ENCODE peak calls at places on chromosomes 16 and 17, in four cellular contexts. One of them, this sample, is unnamed.

GRCh38 chr16:71540-72341 is 690 bp downstream of the RHBDF1 start:
- DNase-seq in CD4-positive, alpha-beta T cell: no peak
- DNase-seq in activated naive CD4-positive, alpha-beta T cell: no peak
- DNase-seq in glutamatergic neuron: peak; percentile 64
- DNase-seq in this sample: peak; percentile 76

GRCh38 chr17:57597531-57598453 is 147.3 kb downstream of the CCDC182 start:
- DNase-seq in CD4-positive, alpha-beta T cell: peak; percentile 10
- DNase-seq in activated naive CD4-positive, alpha-beta T cell: no peak
- DNase-seq in glutamatergic neuron: peak; percentile 80
- DNase-seq in this sample: peak; percentile 82

GRCh38 chr17:44069974-44070454 is 521 bp upstream of the G6PC3 start:
- DNase-seq in glutamatergic neuron: no peak
- DNase-seq in CD4-positive, alpha-beta T cell: no peak
- DNase-seq in activated naive CD4-positive, alpha-beta T cell: no peak
- DNase-seq in this sample: no peak

GRCh38 chr17:82963104-82963950 is 116.1 kb upstream of the METRNL start:
- DNase-seq in CD4-positive, alpha-beta T cell: peak; percentile 42
- DNase-seq in activated naive CD4-positive, alpha-beta T cell: no peak
- DNase-seq in glutamatergic neuron: peak; percentile 74
- DNase-seq in this sample: peak; percentile 79

GRCh38 chr17:6437466-6437865 is 2.5 kb upstream of the AIPL1 start:
- DNase-seq in CD4-positive, alpha-beta T cell: no peak
- DNase-seq in activated naive CD4-positive, alpha-beta T cell: no peak
- DNase-seq in glutamatergic neuron: no peak
- DNase-seq in this sample: no peak

GRCh38 chr16:253833-254232 is 19.2 kb downstream of the FAM234A start:
- DNase-seq in activated naive CD4-positive, alpha-beta T cell: no peak
- DNase-seq in glutamatergic neuron: no peak
- DNase-seq in CD4-positive, alpha-beta T cell: no peak
- DNase-seq in this sample: no peak

GRCh38 chr17:263773-264172 is 82.3 kb upstream of the DOC2B start:
- DNase-seq in activated naive CD4-positive, alpha-beta T cell: no peak
- DNase-seq in CD4-positive, alpha-beta T cell: no peak
- DNase-seq in glutamatergic neuron: no peak
- DNase-seq in this sample: no peak

GRCh38 chr16:13435415-13435814 is 484.5 kb upstream of the ERCC4 start:
- DNase-seq in CD4-positive, alpha-beta T cell: no peak
- DNase-seq in activated naive CD4-positive, alpha-beta T cell: no peak
- DNase-seq in glutamatergic neuron: no peak
- DNase-seq in this sample: no peak

GRCh38 chr17:17506893-17507464 is 10.8 kb upstream of the RASD1 start:
- DNase-seq in CD4-positive, alpha-beta T cell: no peak
- DNase-seq in activated naive CD4-positive, alpha-beta T cell: no peak
- DNase-seq in glutamatergic neuron: peak; percentile 14
- DNase-seq in this sample: peak; percentile 48

GRCh38 chr17:283911-284675 is 68.5 kb downstream of the RPH3AL start:
- DNase-seq in CD4-positive, alpha-beta T cell: no peak
- DNase-seq in glutamatergic neuron: no peak
- DNase-seq in activated naive CD4-positive, alpha-beta T cell: no peak
- DNase-seq in this sample: no peak

GRCh38 chr17:48472485-48473281 is 42.7 kb upstream of the SKAP1 start:
- DNase-seq in activated naive CD4-positive, alpha-beta T cell: no peak
- DNase-seq in CD4-positive, alpha-beta T cell: no peak
- DNase-seq in glutamatergic neuron: no peak
- DNase-seq in this sample: no peak

GRCh38 chr17:63622571-63623390 is 564 bp downstream of the MAP3K3 start:
- DNase-seq in glutamatergic neuron: peak; percentile 80
- DNase-seq in activated naive CD4-positive, alpha-beta T cell: peak; percentile 37
- DNase-seq in CD4-positive, alpha-beta T cell: peak; percentile 55
- DNase-seq in this sample: peak; percentile 94

GRCh38 chr17:72466199-72466598 is 345.4 kb downstream of the SOX9 start:
- DNase-seq in glutamatergic neuron: no peak
- DNase-seq in CD4-positive, alpha-beta T cell: no peak
- DNase-seq in activated naive CD4-positive, alpha-beta T cell: no peak
- DNase-seq in this sample: no peak

GRCh38 chr17:45345554-45346254 is 28.9 kb upstream of the MAP3K14 start:
- DNase-seq in CD4-positive, alpha-beta T cell: no peak
- DNase-seq in activated naive CD4-positive, alpha-beta T cell: no peak
- DNase-seq in glutamatergic neuron: no peak
- DNase-seq in this sample: no peak

GRCh38 chr17:38672788-38673713 is 1.7 kb downstream of the EPOP start:
- DNase-seq in activated naive CD4-positive, alpha-beta T cell: no peak
- DNase-seq in glutamatergic neuron: no peak
- DNase-seq in CD4-positive, alpha-beta T cell: no peak
- DNase-seq in this sample: no peak

GRCh38 chr17:42286411-42287295 is 1.6 kb upstream of the STAT5A start:
- DNase-seq in activated naive CD4-positive, alpha-beta T cell: no peak
- DNase-seq in glutamatergic neuron: no peak
- DNase-seq in CD4-positive, alpha-beta T cell: no peak
- DNase-seq in this sample: peak; percentile 16

GRCh38 chr17:64051153-64051552 is 30.7 kb upstream of the ICAM2 start:
- DNase-seq in activated naive CD4-positive, alpha-beta T cell: no peak
- DNase-seq in glutamatergic neuron: no peak
- DNase-seq in CD4-positive, alpha-beta T cell: no peak
- DNase-seq in this sample: no peak

GRCh38 chr17:19769946-19770652 is 22.0 kb upstream of the ALDH3A1 start:
- DNase-seq in glutamatergic neuron: no peak
- DNase-seq in activated naive CD4-positive, alpha-beta T cell: no peak
- DNase-seq in CD4-positive, alpha-beta T cell: no peak
- DNase-seq in this sample: no peak

GRCh38 chr17:6695565-6695964 is 17.6 kb downstream of the SLC13A5 start:
- DNase-seq in activated naive CD4-positive, alpha-beta T cell: no peak
- DNase-seq in CD4-positive, alpha-beta T cell: no peak
- DNase-seq in glutamatergic neuron: no peak
- DNase-seq in this sample: no peak

GRCh38 chr16:9885876-9886275 is 296.4 kb downstream of the GRIN2A start:
- DNase-seq in activated naive CD4-positive, alpha-beta T cell: no peak
- DNase-seq in glutamatergic neuron: no peak
- DNase-seq in CD4-positive, alpha-beta T cell: no peak
- DNase-seq in this sample: no peak

GRCh38 chr17:21458036-21458435 is 81.9 kb downstream of the KCNJ12 start:
- DNase-seq in activated naive CD4-positive, alpha-beta T cell: no peak
- DNase-seq in CD4-positive, alpha-beta T cell: no peak
- DNase-seq in glutamatergic neuron: no peak
- DNase-seq in this sample: no peak

GRCh38 chr16:14436410-14436955 is 193.6 kb downstream of the PARN start:
- DNase-seq in CD4-positive, alpha-beta T cell: peak; percentile 11
- DNase-seq in glutamatergic neuron: no peak
- DNase-seq in activated naive CD4-positive, alpha-beta T cell: no peak
- DNase-seq in this sample: no peak

GRCh38 chr17:31318298-31319190 is 2.9 kb downstream of the EVI2A start:
- DNase-seq in glutamatergic neuron: no peak
- DNase-seq in CD4-positive, alpha-beta T cell: peak; percentile 73
- DNase-seq in activated naive CD4-positive, alpha-beta T cell: no peak
- DNase-seq in this sample: no peak

GRCh38 chr16:58684001-58684353 is 593 bp downstream of the SLC38A7 start:
- DNase-seq in CD4-positive, alpha-beta T cell: no peak
- DNase-seq in activated naive CD4-positive, alpha-beta T cell: no peak
- DNase-seq in glutamatergic neuron: no peak
- DNase-seq in this sample: no peak

GRCh38 chr17:77312061-77312684 is 171.4 kb downstream of the SEC14L1 start:
- DNase-seq in CD4-positive, alpha-beta T cell: no peak
- DNase-seq in glutamatergic neuron: no peak
- DNase-seq in activated naive CD4-positive, alpha-beta T cell: no peak
- DNase-seq in this sample: peak; percentile 18

GRCh38 chr17:1120596-1121441 is 59.0 kb downstream of the ABR start:
- DNase-seq in activated naive CD4-positive, alpha-beta T cell: no peak
- DNase-seq in CD4-positive, alpha-beta T cell: no peak
- DNase-seq in glutamatergic neuron: no peak
- DNase-seq in this sample: no peak

GRCh38 chr16:69859105-69859969 is 91.8 kb upstream of the CLEC18A start:
- DNase-seq in glutamatergic neuron: peak; percentile 36
- DNase-seq in activated naive CD4-positive, alpha-beta T cell: no peak
- DNase-seq in CD4-positive, alpha-beta T cell: no peak
- DNase-seq in this sample: peak; percentile 36

GRCh38 chr17:74190154-74190553 is 13.3 kb upstream of the RPL38 start:
- DNase-seq in glutamatergic neuron: no peak
- DNase-seq in activated naive CD4-positive, alpha-beta T cell: no peak
- DNase-seq in CD4-positive, alpha-beta T cell: no peak
- DNase-seq in this sample: peak; percentile 90

GRCh38 chr16:84088695-84089395 is 27.9 kb downstream of the MBTPS1 start:
- DNase-seq in CD4-positive, alpha-beta T cell: peak; percentile 62
- DNase-seq in activated naive CD4-positive, alpha-beta T cell: peak; percentile 5
- DNase-seq in glutamatergic neuron: peak; percentile 72
- DNase-seq in this sample: no peak

GRCh38 chr16:73389075-73389474 is 341.1 kb upstream of the ZFHX3 start:
- DNase-seq in CD4-positive, alpha-beta T cell: no peak
- DNase-seq in glutamatergic neuron: no peak
- DNase-seq in activated naive CD4-positive, alpha-beta T cell: no peak
- DNase-seq in this sample: no peak

GRCh38 chr17:17044846-17045561 is 2.7 kb downstream of the MPRIP start:
- DNase-seq in CD4-positive, alpha-beta T cell: no peak
- DNase-seq in activated naive CD4-positive, alpha-beta T cell: no peak
- DNase-seq in glutamatergic neuron: peak; percentile 76
- DNase-seq in this sample: peak; percentile 65

GRCh38 chr16:4514606-4515005 is 24.0 kb downstream of the CDIP1 start:
- DNase-seq in CD4-positive, alpha-beta T cell: no peak
- DNase-seq in activated naive CD4-positive, alpha-beta T cell: no peak
- DNase-seq in glutamatergic neuron: no peak
- DNase-seq in this sample: no peak

This sample was measured in SK-N-SH.